ENCODE peak calls at places on chromosomes 13 and 19, in seven cellular contexts. I is GM12878, D is GM12892, T is HepG2, V is SK-N-SH, C is H1, W is K562. A is an unnamed sample.
A peak's percentile ranks its signal among the peaks of the same experiment; 100 is the strongest.

GRCh38 chr13:110529522-110530311 is 31.8 kb downstream of the RAB20 start:
- DNase-seq in C (no peak), W (no peak), V (no peak), T (no peak), D (no peak), I (no peak), A (no peak)

GRCh38 chr19:45460807-45461347 is 6.9 kb upstream of the FOSB start:
- DNase-seq in W (no peak), T (no peak), V (no peak), D (no peak), I (no peak), C (no peak), A (no peak)

GRCh38 chr13:109152311-109152820 is 523.0 kb downstream of the MYO16 start:
- DNase-seq in T (no peak), W (no peak), D (no peak), I (no peak), C (no peak), V (no peak), A (no peak)

GRCh38 chr13:96862093-96862492 is 132.2 kb downstream of the OXGR1 start:
- DNase-seq in W (no peak), V (no peak), T (no peak), I (no peak), D (no peak), C (no peak), A (no peak)

GRCh38 chr19:17947815-17948473 is 15.1 kb downstream of the CCDC124 start:
- DNase-seq in W (peak; percentile 97), C (peak; percentile 95), V (peak; percentile 99), D (peak; percentile 99), I (no peak), T (peak; percentile 85), A (peak; percentile 99)

GRCh38 chr13:110070046-110070445 is 236.9 kb downstream of the COL4A1 start:
- DNase-seq in V (no peak), C (no peak), I (no peak), D (no peak), T (no peak), W (no peak), A (no peak)

GRCh38 chr19:38024991-38025716 is 118.1 kb downstream of the SIPA1L3 start:
- DNase-seq in T (no peak), V (no peak), C (no peak), D (no peak), I (no peak), W (peak; percentile 42), A (no peak)

GRCh38 chr13:79716191-79716590 is 235.2 kb downstream of the NDFIP2 start:
- DNase-seq in T (no peak), I (no peak), V (no peak), C (no peak), D (no peak), W (no peak), A (no peak)

DNA sequence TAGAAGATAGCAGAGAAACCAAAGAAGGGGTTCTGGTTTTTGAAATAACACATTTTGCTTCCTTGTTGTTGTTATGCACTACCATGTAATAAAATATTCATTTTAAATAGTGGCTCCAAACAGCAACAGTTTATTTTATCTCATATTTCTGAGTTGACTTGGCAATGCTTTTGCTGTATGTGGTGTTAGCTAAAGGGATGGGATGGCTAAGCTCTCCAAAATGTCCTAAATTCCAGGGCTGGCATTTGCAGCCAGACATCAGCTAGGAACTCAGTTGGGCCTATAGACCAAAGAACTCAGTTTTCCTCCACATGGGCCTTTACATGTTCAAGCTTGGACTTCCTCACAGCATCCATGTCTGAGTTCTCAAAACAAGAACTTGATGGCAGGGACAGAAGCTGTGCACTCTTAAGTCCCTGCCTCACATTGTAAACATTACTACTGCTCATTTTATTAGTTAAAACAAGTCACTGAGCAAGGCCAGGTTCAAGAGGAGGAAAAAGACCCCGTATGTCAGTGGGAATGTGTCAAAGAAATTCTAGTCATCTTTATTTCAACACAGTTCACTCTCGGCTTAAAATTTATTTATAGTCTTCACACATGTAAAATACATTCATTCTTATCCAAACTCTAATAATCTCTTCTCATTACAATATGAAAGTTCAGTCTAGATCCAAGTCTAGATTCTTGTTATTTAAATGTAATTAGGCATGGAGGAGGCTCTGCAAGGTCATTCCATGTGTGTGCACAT is 819.3 kb upstream of the PCDH20 start:
- DNase-seq in D (no peak), V (no peak), T (no peak), W (no peak), C (no peak), I (no peak), A (no peak)
- TF ChIP-seq TAF1 in D (no peak), V (no peak), T (no peak), W (no peak), C (no peak), I (no peak), A (no peak)

DNA sequence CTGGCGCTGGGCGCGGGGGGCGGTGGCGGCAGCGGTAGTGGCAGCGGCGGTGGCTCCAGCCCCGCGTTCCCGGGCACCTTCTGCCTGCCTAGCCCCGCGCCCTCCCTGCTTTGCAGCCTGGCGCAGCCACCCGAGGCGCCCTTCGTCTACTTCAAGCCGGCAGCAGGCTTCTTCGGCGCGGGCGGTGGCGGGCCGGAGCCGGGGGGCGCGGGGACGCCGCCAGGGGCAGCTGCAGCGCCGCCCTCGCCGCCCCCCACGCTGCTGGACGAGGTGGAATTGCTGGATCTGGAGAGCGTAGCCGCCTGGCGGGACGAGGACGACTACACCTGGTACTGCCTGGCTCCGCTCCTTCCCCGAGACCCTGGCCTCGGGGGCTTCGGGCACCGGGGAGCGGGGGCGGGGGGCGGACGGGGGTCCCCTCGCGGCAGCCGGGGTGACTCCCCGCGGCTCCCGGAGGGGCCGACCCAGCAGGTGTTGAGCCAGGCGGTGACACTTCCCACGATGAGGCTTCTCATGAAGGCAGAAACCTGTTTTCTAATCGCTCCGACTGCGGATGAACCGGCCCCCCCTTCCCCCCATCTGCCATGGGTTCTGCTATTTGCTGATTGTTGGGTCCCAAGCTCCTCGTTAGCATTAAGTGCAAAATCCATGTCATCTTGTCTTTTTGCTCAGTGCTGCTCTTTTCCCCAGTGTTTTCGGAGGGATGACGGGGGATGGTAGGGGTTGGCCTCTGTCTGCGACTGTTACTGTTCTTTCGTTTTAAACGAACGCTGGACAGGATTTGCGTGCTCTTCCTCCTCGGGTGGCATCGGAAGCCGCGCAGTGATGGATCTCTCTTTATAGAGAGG is 948 bp downstream of the SLAIN1 start:
- DNase-seq in V (peak; percentile 72), I (no peak), C (peak; percentile 67), D (peak; percentile 23), W (no peak), T (no peak), A (peak; percentile 38)
- TF ChIP-seq TAF1 in V (no peak), I (peak; percentile 49), C (no peak), D (no peak), W (no peak), T (no peak), A (no peak)

DNA sequence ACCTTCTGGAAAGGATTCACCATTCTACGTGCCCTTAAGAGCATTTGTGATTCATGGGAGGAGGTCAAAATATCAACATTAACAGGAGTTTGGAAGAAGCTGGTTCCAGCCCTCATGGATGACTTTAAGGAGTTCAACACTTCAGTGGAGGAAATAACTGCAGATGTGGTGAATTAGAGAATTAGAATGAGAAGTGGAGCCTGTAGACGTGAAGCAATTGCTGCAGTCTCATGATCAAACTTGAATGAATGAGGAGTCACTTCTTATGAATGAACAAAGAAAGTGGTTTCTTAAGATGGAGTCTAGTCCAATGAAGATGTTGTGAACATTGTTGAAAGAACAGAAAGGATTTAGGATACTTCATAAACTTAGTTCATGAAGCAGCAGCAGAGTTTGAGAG is 129.1 kb downstream of the TNFRSF19 start:
- DNase-seq in W (no peak), V (no peak), I (no peak), C (no peak), D (no peak), T (no peak), A (no peak)
- TF ChIP-seq TAF1 in W (no peak), V (no peak), I (no peak), C (no peak), D (no peak), T (no peak), A (no peak)

GRCh38 chr13:106416645-106417044 is 118.8 kb downstream of the EFNB2 start:
- DNase-seq in I (no peak), T (no peak), D (no peak), C (no peak), V (no peak), W (peak; percentile 40), A (no peak)
- TF ChIP-seq TAF1 in I (no peak), T (no peak), D (no peak), C (no peak), V (no peak), W (no peak), A (no peak)

DNA sequence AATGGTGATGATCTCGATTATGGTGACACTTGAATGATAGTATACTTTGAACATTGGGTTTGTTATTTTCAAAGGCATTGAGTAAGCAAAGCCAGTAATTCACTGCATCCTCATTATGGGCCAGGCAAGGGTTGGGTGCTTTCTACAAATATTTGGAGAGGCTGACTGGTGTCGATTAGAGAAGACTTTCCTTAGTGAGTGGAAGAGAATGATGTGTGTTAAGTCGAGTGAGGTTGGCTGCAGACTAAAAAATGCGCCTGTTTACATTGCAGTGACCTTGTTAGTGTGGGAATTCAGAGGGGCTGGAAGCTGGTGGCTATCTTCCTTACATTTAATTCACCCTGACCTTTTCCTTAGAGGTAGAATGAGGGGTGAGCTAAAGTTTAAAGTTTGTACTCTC is 22.4 kb upstream of the RNF113B start:
- DNase-seq in I (no peak), T (peak; percentile 77), D (no peak), C (no peak), V (no peak), W (no peak), A (no peak)
- TF ChIP-seq TAF1 in I (no peak), T (no peak), D (no peak), C (no peak), V (no peak), W (no peak), A (no peak)

DNA sequence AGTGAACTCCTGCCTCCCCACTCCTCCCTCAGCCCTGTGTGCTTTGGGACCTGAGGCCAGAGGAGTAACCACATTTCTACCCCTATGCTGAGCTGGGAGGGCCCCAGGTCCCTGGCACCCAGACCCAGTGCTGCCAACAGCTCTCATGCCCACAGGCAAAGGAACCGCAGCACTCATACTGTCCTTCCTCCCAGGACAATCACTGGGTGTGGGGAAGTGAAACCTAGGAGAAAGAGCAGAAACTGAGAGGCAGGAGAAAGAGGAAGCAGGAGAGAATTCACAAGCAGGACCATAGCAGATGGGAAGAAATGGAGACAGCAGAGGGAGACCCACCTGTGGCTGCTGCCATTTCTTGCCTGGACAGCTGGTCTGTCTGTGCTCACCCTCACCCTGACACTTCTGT is 18.8 kb downstream of the CCDC97 start:
- DNase-seq in V (no peak), D (no peak), I (no peak), T (no peak), C (no peak), W (no peak), A (no peak)
- TF ChIP-seq TAF1 in V (no peak), D (no peak), I (no peak), T (no peak), C (no peak), W (no peak), A (no peak)

DNA sequence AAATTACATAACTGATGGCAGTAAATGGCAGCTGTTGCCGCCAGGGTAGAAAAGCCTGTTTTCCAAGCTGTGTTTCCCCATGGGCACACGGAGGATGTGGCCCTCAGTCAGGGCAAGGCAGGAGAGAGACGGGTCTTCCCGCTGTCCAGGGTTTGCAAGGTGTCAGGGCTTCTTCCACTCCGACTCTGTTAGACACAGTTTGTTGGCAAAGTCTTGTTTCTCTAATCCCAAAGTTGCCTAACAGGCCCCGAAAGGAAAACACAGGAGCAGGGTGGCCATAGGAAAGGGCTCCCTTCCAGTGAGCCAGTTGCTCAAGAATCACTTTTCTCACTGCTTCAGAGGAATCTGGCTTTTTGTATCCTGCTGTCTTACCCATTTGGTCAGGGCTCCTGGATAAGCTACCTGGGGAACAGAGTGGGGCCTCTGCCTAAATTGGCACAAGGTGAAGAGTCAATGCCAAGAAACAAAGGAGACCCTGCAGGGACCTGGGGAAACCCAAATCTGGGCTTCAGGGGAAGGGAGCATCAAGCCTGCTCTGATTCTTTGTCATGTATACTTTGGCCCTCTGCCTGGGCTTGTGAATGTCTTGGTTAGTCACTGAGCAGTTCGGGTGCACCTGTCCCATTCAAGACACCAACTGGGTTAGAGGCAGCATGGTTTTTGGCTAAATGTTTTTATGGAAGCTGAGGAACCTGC is 29.0 kb upstream of the CXCL17 start:
- DNase-seq in V (no peak), C (no peak), D (no peak), W (no peak), I (no peak), T (no peak), A (no peak)
- TF ChIP-seq TAF1 in V (no peak), C (peak; percentile 25), D (no peak), W (no peak), I (no peak), T (no peak), A (no peak)

A was measured in GM12891.